ENCODE peak calls at places on chromosomes 1 and 21, in six cellular contexts. One of them, this sample, is unnamed.
A peak's percentile ranks its signal among the peaks of the same experiment; 100 is the strongest.

GRCh38 chr1:238060046-238060445 is 169.3 kb upstream of the ZP4 start:
- DNase-seq in thoracic aorta: no peak
- DNase-seq in body of pancreas: no peak
- DNase-seq in CD8-positive, alpha-beta memory T cell: no peak
- DNase-seq in RWPE1: no peak
- DNase-seq in aorta: no peak
- DNase-seq in this sample: no peak

GRCh38 chr1:8078176-8078671 is 52.1 kb upstream of the ERRFI1 start:
- DNase-seq in thoracic aorta: no peak
- DNase-seq in body of pancreas: no peak
- DNase-seq in CD8-positive, alpha-beta memory T cell: no peak
- DNase-seq in RWPE1: peak; percentile 82
- DNase-seq in aorta: no peak
- DNase-seq in this sample: no peak

GRCh38 chr1:64864018-64864945 is 102.1 kb downstream of the JAK1 start:
- DNase-seq in thoracic aorta: no peak
- DNase-seq in body of pancreas: no peak
- DNase-seq in CD8-positive, alpha-beta memory T cell: peak; percentile 40
- DNase-seq in RWPE1: no peak
- DNase-seq in aorta: peak; percentile 81
- DNase-seq in this sample: peak; percentile 80

GRCh38 chr21:18803624-18804023 is 400.0 kb upstream of the TMPRSS15 start:
- DNase-seq in thoracic aorta: no peak
- DNase-seq in body of pancreas: no peak
- DNase-seq in CD8-positive, alpha-beta memory T cell: no peak
- DNase-seq in RWPE1: no peak
- DNase-seq in aorta: no peak
- DNase-seq in this sample: no peak

GRCh38 chr1:93753766-93754763 is 72.4 kb upstream of the BCAR3 start:
- DNase-seq in thoracic aorta: no peak
- DNase-seq in body of pancreas: no peak
- DNase-seq in CD8-positive, alpha-beta memory T cell: no peak
- DNase-seq in RWPE1: no peak
- DNase-seq in aorta: peak; percentile 79
- DNase-seq in this sample: no peak

GRCh38 chr1:55209247-55209646 is 5.9 kb downstream of the USP24 start:
- DNase-seq in thoracic aorta: no peak
- DNase-seq in body of pancreas: no peak
- DNase-seq in CD8-positive, alpha-beta memory T cell: no peak
- DNase-seq in RWPE1: no peak
- DNase-seq in aorta: no peak
- DNase-seq in this sample: no peak

GRCh38 chr1:41540886-41541591 is 56.6 kb upstream of the EDN2 start:
- DNase-seq in thoracic aorta: no peak
- DNase-seq in body of pancreas: peak; percentile 4
- DNase-seq in CD8-positive, alpha-beta memory T cell: no peak
- DNase-seq in RWPE1: peak; percentile 12
- DNase-seq in aorta: no peak
- DNase-seq in this sample: peak; percentile 35

GRCh38 chr1:39117985-39118384 is 86.5 kb upstream of the MACF1 start:
- DNase-seq in thoracic aorta: no peak
- DNase-seq in body of pancreas: no peak
- DNase-seq in CD8-positive, alpha-beta memory T cell: no peak
- DNase-seq in RWPE1: no peak
- DNase-seq in aorta: no peak
- DNase-seq in this sample: no peak

GRCh38 chr1:40313329-40313957 is 3.6 kb downstream of the COL9A2 start:
- DNase-seq in thoracic aorta: no peak
- DNase-seq in body of pancreas: no peak
- DNase-seq in CD8-positive, alpha-beta memory T cell: no peak
- DNase-seq in RWPE1: no peak
- DNase-seq in aorta: no peak
- DNase-seq in this sample: no peak

GRCh38 chr21:44858291-44858690 is 15.2 kb downstream of the PTTG1IP start:
- DNase-seq in thoracic aorta: no peak
- DNase-seq in body of pancreas: no peak
- DNase-seq in CD8-positive, alpha-beta memory T cell: no peak
- DNase-seq in RWPE1: no peak
- DNase-seq in aorta: peak; percentile 42
- DNase-seq in this sample: no peak

GRCh38 chr1:28155628-28156027 is 20.9 kb downstream of the PTAFR start:
- DNase-seq in thoracic aorta: no peak
- DNase-seq in body of pancreas: no peak
- DNase-seq in CD8-positive, alpha-beta memory T cell: no peak
- DNase-seq in RWPE1: no peak
- DNase-seq in aorta: no peak
- DNase-seq in this sample: no peak

GRCh38 chr1:28156821-28157220 is 19.7 kb downstream of the PTAFR start:
- DNase-seq in thoracic aorta: no peak
- DNase-seq in body of pancreas: no peak
- DNase-seq in CD8-positive, alpha-beta memory T cell: no peak
- DNase-seq in RWPE1: no peak
- DNase-seq in aorta: peak; percentile 72
- DNase-seq in this sample: no peak

GRCh38 chr1:28157901-28158300 is 18.6 kb downstream of the PTAFR start:
- DNase-seq in thoracic aorta: no peak
- DNase-seq in body of pancreas: no peak
- DNase-seq in CD8-positive, alpha-beta memory T cell: no peak
- DNase-seq in RWPE1: no peak
- DNase-seq in aorta: no peak
- DNase-seq in this sample: no peak

GRCh38 chr1:28150125-28150780 is 26.2 kb downstream of the PTAFR start:
- DNase-seq in thoracic aorta: no peak
- DNase-seq in body of pancreas: no peak
- DNase-seq in CD8-positive, alpha-beta memory T cell: no peak
- DNase-seq in RWPE1: no peak
- DNase-seq in aorta: no peak
- DNase-seq in this sample: no peak

GRCh38 chr1:28154083-28154594 is 22.4 kb downstream of the PTAFR start:
- DNase-seq in thoracic aorta: no peak
- DNase-seq in body of pancreas: no peak
- DNase-seq in CD8-positive, alpha-beta memory T cell: no peak
- DNase-seq in RWPE1: no peak
- DNase-seq in aorta: no peak
- DNase-seq in this sample: no peak
- H3K27ac ChIP-seq in thoracic aorta: no peak overlapping the region
- H3K27ac ChIP-seq in body of pancreas: no peak overlapping the region
- H3K27ac ChIP-seq in CD8-positive, alpha-beta memory T cell: no peak overlapping the region
- H3K27ac ChIP-seq in RWPE1: no peak overlapping the region
- H3K27ac ChIP-seq in aorta: no peak overlapping the region
- H3K27ac ChIP-seq in this sample: no peak overlapping the region

GRCh38 chr1:235779770-235780169 is 86.9 kb downstream of the LYST start:
- DNase-seq in thoracic aorta: no peak
- DNase-seq in body of pancreas: no peak
- DNase-seq in CD8-positive, alpha-beta memory T cell: no peak
- DNase-seq in RWPE1: no peak
- DNase-seq in aorta: no peak
- DNase-seq in this sample: no peak

GRCh38 chr1:235775461-235775860 is 91.2 kb downstream of the LYST start:
- DNase-seq in thoracic aorta: no peak
- DNase-seq in body of pancreas: no peak
- DNase-seq in CD8-positive, alpha-beta memory T cell: no peak
- DNase-seq in RWPE1: no peak
- DNase-seq in aorta: no peak
- DNase-seq in this sample: no peak

GRCh38 chr1:235781807-235782206 is 84.9 kb downstream of the LYST start:
- DNase-seq in thoracic aorta: no peak
- DNase-seq in body of pancreas: no peak
- DNase-seq in CD8-positive, alpha-beta memory T cell: no peak
- DNase-seq in RWPE1: no peak
- DNase-seq in aorta: no peak
- DNase-seq in this sample: no peak

DNA sequence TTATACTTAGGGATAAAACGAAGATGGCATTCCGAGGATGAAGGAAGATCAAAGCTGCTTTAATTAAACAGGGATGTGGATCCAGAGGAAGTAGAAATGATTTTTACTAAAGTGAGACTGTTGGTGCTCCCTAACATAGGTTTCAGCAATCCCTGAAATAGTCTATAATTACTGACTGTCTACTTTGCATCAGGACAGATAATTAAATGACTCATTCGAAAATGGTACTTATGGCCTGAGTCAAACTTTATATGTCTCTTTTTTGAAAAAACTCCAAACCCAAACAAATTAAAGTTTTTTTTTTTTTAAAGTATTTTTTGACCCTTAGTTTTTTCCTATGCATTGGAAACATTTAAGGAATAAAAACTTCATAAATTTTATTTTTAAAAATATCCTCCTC is 90.3 kb downstream of the LYST start:
- DNase-seq in thoracic aorta: no peak
- DNase-seq in body of pancreas: no peak
- DNase-seq in CD8-positive, alpha-beta memory T cell: no peak
- DNase-seq in RWPE1: no peak
- DNase-seq in aorta: no peak
- DNase-seq in this sample: no peak
- H3K27ac ChIP-seq in thoracic aorta: no peak overlapping the region
- H3K27ac ChIP-seq in body of pancreas: no peak overlapping the region
- H3K27ac ChIP-seq in CD8-positive, alpha-beta memory T cell: no peak overlapping the region
- H3K27ac ChIP-seq in RWPE1: no peak overlapping the region
- H3K27ac ChIP-seq in aorta: no peak overlapping the region
- H3K27ac ChIP-seq in this sample: no peak overlapping the region

GRCh38 chr1:80392529-80392928 is 1386.0 kb upstream of the ADGRL4 start:
- DNase-seq in thoracic aorta: no peak
- DNase-seq in body of pancreas: no peak
- DNase-seq in CD8-positive, alpha-beta memory T cell: no peak
- DNase-seq in RWPE1: peak; percentile 69
- DNase-seq in aorta: no peak
- DNase-seq in this sample: no peak
- H3K27ac ChIP-seq in thoracic aorta: no peak overlapping the region
- H3K27ac ChIP-seq in body of pancreas: no peak overlapping the region
- H3K27ac ChIP-seq in CD8-positive, alpha-beta memory T cell: no peak overlapping the region
- H3K27ac ChIP-seq in RWPE1: no peak overlapping the region
- H3K27ac ChIP-seq in aorta: no peak overlapping the region
- H3K27ac ChIP-seq in this sample: no peak overlapping the region

DNA sequence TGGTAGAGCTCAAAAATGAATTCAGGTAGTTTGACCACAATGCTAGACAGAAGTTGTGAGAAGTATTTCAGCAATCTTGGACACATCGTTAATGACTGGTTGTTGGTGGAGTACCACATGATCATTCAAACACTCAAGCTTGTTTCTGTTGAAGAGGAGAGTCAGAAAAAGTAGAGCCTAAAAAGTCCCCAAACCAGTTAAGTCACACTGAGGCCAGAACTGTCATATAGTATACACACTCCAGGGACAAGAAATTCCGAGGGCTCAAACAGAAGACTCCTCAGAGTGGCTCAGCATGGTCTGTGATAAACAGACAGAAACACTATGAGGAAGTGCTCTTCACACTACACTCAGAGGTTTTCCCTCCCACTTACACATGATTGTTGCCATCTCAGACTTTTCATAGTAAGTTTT is 5.8 kb downstream of the TRIM33 start:
- DNase-seq in thoracic aorta: no peak
- DNase-seq in body of pancreas: no peak
- DNase-seq in CD8-positive, alpha-beta memory T cell: no peak
- DNase-seq in RWPE1: no peak
- DNase-seq in aorta: no peak
- DNase-seq in this sample: no peak
- H3K27ac ChIP-seq in thoracic aorta: no peak overlapping the region
- H3K27ac ChIP-seq in body of pancreas: no peak overlapping the region
- H3K27ac ChIP-seq in CD8-positive, alpha-beta memory T cell: no peak overlapping the region
- H3K27ac ChIP-seq in RWPE1: no peak overlapping the region
- H3K27ac ChIP-seq in aorta: no peak overlapping the region
- H3K27ac ChIP-seq in this sample: no peak overlapping the region

DNA sequence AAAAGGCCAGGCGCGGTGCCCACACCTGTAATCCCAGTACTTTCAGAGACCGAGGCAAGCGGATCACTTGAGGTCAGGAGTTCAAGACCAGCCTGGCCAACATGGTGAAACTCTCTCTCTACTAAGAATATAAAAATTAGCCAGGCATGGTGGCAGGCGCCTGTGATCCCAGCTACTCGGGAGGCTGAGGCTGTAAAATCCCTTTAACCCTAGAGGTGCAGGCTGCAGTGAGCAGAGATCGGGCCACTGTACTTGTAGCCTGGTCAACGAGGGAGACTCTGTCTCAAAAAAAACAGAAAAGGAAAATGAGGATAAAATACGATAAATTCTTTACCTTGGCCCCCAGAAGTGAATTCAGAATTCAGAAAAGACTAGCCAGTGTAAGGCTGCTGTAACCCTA is 1.6 kb downstream of the TMEM50B start:
- DNase-seq in thoracic aorta: no peak
- DNase-seq in body of pancreas: no peak
- DNase-seq in CD8-positive, alpha-beta memory T cell: peak; percentile 8
- DNase-seq in RWPE1: no peak
- DNase-seq in aorta: no peak
- DNase-seq in this sample: no peak
- H3K27ac ChIP-seq in thoracic aorta: peak overlapping the region; percentile 96
- H3K27ac ChIP-seq in body of pancreas: peak overlapping the region; percentile 82
- H3K27ac ChIP-seq in CD8-positive, alpha-beta memory T cell: peak overlapping the region; percentile 89
- H3K27ac ChIP-seq in RWPE1: peak overlapping the region; percentile 48
- H3K27ac ChIP-seq in aorta: no peak overlapping the region
- H3K27ac ChIP-seq in this sample: peak overlapping the region; percentile 100

GRCh38 chr1:10216148-10216749 is 5.9 kb downstream of the KIF1B start:
- DNase-seq in thoracic aorta: no peak
- DNase-seq in body of pancreas: no peak
- DNase-seq in CD8-positive, alpha-beta memory T cell: no peak
- DNase-seq in RWPE1: no peak
- DNase-seq in aorta: no peak
- DNase-seq in this sample: no peak
- H3K27ac ChIP-seq in thoracic aorta: peak overlapping the region; percentile 48
- H3K27ac ChIP-seq in body of pancreas: no peak overlapping the region
- H3K27ac ChIP-seq in CD8-positive, alpha-beta memory T cell: no peak overlapping the region
- H3K27ac ChIP-seq in RWPE1: no peak overlapping the region
- H3K27ac ChIP-seq in aorta: no peak overlapping the region
- H3K27ac ChIP-seq in this sample: peak overlapping the region; percentile 78